ENCODE peak calls at places on chromosomes 7 and 10, in four cellular contexts. One of them, this sample, is unnamed.

GRCh38 chr10:119821172-119821571 is 51.5 kb downstream of the MCMBP start:
- DNase-seq in foreskin fibroblast: no peak
- DNase-seq in thoracic aorta: no peak
- DNase-seq in CD8-positive, alpha-beta T cell: no peak
- DNase-seq in this sample: no peak

GRCh38 chr7:108528183-108528712 is 2.3 kb upstream of the PNPLA8 start:
- DNase-seq in foreskin fibroblast: no peak
- DNase-seq in CD8-positive, alpha-beta T cell: no peak
- DNase-seq in thoracic aorta: no peak
- DNase-seq in this sample: peak

GRCh38 chr10:130234171-130234965 is 98.2 kb downstream of the GLRX3 start:
- DNase-seq in foreskin fibroblast: no peak
- DNase-seq in CD8-positive, alpha-beta T cell: peak
- DNase-seq in thoracic aorta: no peak
- DNase-seq in this sample: no peak

GRCh38 chr7:47482013-47482761 is 99.7 kb downstream of the TNS3 start:
- DNase-seq in foreskin fibroblast: peak
- DNase-seq in CD8-positive, alpha-beta T cell: no peak
- DNase-seq in thoracic aorta: peak
- DNase-seq in this sample: peak

GRCh38 chr10:80187465-80188409 is 17.6 kb downstream of the ANXA11 start:
- DNase-seq in foreskin fibroblast: no peak
- DNase-seq in thoracic aorta: no peak
- DNase-seq in CD8-positive, alpha-beta T cell: peak
- DNase-seq in this sample: no peak

GRCh38 chr7:11192506-11192905 is 218.8 kb downstream of the PHF14 start:
- DNase-seq in thoracic aorta: no peak
- DNase-seq in foreskin fibroblast: peak
- DNase-seq in CD8-positive, alpha-beta T cell: no peak
- DNase-seq in this sample: no peak

GRCh38 chr7:16916733-16917132 is 35.0 kb upstream of the AGR3 start:
- DNase-seq in thoracic aorta: no peak
- DNase-seq in foreskin fibroblast: no peak
- DNase-seq in CD8-positive, alpha-beta T cell: no peak
- DNase-seq in this sample: no peak

GRCh38 chr7:8305625-8306388 is 43.8 kb upstream of the ICA1 start:
- DNase-seq in foreskin fibroblast: no peak
- DNase-seq in CD8-positive, alpha-beta T cell: no peak
- DNase-seq in thoracic aorta: no peak
- DNase-seq in this sample: no peak

GRCh38 chr10:75655791-75656451 is 224.5 kb downstream of the LRMDA start:
- DNase-seq in CD8-positive, alpha-beta T cell: no peak
- DNase-seq in thoracic aorta: no peak
- DNase-seq in foreskin fibroblast: no peak
- DNase-seq in this sample: no peak

GRCh38 chr10:102814873-102815661 is 22.1 kb downstream of the CYP17A1 start:
- DNase-seq in thoracic aorta: peak
- DNase-seq in CD8-positive, alpha-beta T cell: no peak
- DNase-seq in foreskin fibroblast: no peak
- DNase-seq in this sample: peak

GRCh38 chr7:157520249-157520648 is 183.4 kb downstream of the DNAJB6 start:
- DNase-seq in CD8-positive, alpha-beta T cell: no peak
- DNase-seq in foreskin fibroblast: no peak
- DNase-seq in thoracic aorta: no peak
- DNase-seq in this sample: no peak

GRCh38 chr7:155509725-155510551 is 36.4 kb downstream of the CNPY1 start:
- DNase-seq in thoracic aorta: no peak
- DNase-seq in foreskin fibroblast: no peak
- DNase-seq in CD8-positive, alpha-beta T cell: no peak
- DNase-seq in this sample: no peak
- TF ChIP-seq CTCF in thoracic aorta: no peak
- TF ChIP-seq CTCF in foreskin fibroblast: no peak
- TF ChIP-seq CTCF in CD8-positive, alpha-beta T cell: no peak
- TF ChIP-seq CTCF in this sample: no peak

DNA sequence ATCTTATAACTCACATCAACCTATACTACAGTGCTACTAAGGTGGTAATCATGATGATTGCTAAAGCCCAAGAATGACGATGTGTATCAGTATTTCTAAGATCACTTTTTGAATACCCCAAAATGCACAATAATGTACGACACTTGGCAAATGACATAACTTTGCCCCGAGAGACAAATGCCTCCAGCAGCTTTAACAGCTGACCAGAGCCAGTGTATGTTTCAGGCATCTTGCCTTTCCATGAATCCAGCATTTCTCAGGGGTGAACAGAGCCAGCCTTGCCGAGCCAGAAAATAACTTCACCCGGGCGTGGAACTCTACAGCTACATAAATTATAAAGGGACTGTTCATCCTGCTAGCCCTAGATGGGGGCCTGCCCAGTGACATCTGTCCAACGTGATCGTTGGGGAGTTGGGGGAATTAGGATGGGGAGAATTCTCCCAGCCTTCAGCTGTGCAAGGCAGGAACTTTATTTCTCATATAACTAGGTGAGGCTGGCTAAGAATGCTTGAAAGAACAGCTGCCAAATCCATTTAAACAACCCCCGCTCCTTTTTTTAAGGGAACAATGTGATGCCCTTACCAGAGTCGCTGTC is 1.7 kb downstream of the IGFBP3 start:
- DNase-seq in foreskin fibroblast: no peak
- DNase-seq in CD8-positive, alpha-beta T cell: no peak
- DNase-seq in thoracic aorta: no peak
- DNase-seq in this sample: no peak
- H3K4me3 ChIP-seq in foreskin fibroblast: peak
- H3K4me3 ChIP-seq in CD8-positive, alpha-beta T cell: peak
- H3K4me3 ChIP-seq in thoracic aorta: peak
- H3K4me3 ChIP-seq in this sample: peak

DNA sequence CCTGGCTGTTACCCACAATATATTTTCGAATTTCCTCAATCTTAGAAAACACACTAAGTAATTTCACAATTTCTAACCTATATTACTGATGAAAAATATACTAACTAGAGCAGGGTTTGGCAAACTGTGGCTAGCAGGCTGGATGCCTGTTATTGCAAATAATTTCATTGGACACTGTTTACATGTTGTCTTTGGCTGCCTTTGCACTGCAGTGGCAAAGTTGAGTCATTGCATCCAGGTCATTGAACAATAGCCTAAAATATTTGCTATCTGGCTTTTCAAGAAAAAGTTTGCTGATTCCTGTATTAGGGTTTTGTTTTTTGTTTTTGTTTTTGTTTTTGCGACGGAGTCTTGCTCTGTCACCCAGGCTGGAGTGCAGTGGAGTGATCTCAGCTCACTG is 47.2 kb downstream of the KIF11 start:
- DNase-seq in thoracic aorta: no peak
- DNase-seq in foreskin fibroblast: peak
- DNase-seq in CD8-positive, alpha-beta T cell: no peak
- DNase-seq in this sample: peak
- TF ChIP-seq CTCF in thoracic aorta: no peak
- TF ChIP-seq CTCF in foreskin fibroblast: no peak
- TF ChIP-seq CTCF in CD8-positive, alpha-beta T cell: no peak
- TF ChIP-seq CTCF in this sample: no peak

GRCh38 chr10:3764626-3765375 is 20.2 kb downstream of the KLF6 start:
- DNase-seq in CD8-positive, alpha-beta T cell: peak
- DNase-seq in thoracic aorta: no peak
- DNase-seq in foreskin fibroblast: no peak
- DNase-seq in this sample: peak

GRCh38 chr10:3763035-3763456 is 22.0 kb downstream of the KLF6 start:
- DNase-seq in thoracic aorta: no peak
- DNase-seq in foreskin fibroblast: no peak
- DNase-seq in CD8-positive, alpha-beta T cell: no peak
- DNase-seq in this sample: peak

GRCh38 chr10:3766046-3766761 is 18.8 kb downstream of the KLF6 start:
- DNase-seq in foreskin fibroblast: no peak
- DNase-seq in thoracic aorta: no peak
- DNase-seq in CD8-positive, alpha-beta T cell: no peak
- DNase-seq in this sample: peak

GRCh38 chr10:3763852-3764625 is 21.0 kb downstream of the KLF6 start:
- DNase-seq in thoracic aorta: no peak
- DNase-seq in foreskin fibroblast: no peak
- DNase-seq in CD8-positive, alpha-beta T cell: no peak
- DNase-seq in this sample: peak

DNA sequence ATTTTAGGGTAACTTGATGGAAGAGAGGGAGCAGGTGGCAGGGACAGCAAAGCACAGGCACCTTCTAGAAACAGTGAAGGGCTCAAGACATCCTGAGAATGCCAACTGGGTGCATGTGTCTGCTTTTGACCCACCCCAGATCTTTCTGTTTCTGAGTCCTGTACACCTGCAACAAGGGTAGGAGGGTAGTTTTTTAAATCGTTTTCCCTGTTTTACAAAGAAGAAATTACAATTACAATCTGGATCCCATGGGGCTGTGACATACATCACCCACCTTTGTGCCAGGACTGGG is 19.7 kb downstream of the KLF6 start:
- DNase-seq in thoracic aorta: no peak
- DNase-seq in foreskin fibroblast: no peak
- DNase-seq in CD8-positive, alpha-beta T cell: no peak
- DNase-seq in this sample: no peak
- H3K4me3 ChIP-seq in thoracic aorta: no peak
- H3K4me3 ChIP-seq in foreskin fibroblast: no peak
- H3K4me3 ChIP-seq in CD8-positive, alpha-beta T cell: no peak
- H3K4me3 ChIP-seq in this sample: no peak

DNA sequence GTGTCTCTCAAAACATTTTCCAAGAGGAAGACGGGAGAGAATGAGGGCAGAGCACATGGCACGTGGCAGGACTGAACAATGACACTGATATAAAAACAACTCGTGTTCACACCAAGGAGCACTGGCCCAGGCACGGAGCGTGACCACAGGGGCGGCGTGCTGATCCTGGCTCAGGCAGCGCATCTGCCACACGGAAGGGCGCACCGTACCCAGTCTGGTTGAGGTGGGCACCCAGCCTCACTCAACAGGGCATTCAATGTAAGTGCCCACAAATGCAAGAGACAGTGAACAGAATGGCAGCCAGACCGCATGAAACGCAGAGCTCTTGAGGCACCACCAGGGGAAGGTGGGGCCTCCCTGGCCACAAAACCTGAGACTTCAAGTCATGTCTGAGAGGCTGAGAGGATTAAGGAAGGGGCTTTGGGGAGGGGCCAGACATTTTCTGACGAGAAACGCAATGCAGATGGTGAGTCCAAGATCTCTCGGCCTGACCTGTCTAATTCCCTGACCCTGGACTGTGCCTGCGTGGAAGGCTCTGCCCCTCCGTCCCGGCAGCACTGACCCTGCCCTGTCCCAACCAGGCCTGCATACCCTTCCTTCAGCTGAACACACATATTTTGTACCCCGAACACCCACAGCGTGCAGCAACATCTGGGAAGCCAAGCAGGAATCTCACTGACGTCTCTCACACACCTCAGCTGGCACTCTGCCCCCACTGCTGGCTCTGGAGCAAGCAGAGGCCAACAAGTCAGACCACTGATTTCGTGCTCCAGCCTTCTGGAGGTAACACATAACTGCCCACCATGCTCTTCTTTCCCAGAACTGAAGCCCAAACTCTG is 35.5 kb downstream of the VOPP1 start:
- DNase-seq in thoracic aorta: no peak
- DNase-seq in CD8-positive, alpha-beta T cell: no peak
- DNase-seq in foreskin fibroblast: no peak
- DNase-seq in this sample: no peak
- TF ChIP-seq CTCF in thoracic aorta: no peak
- TF ChIP-seq CTCF in CD8-positive, alpha-beta T cell: no peak
- TF ChIP-seq CTCF in foreskin fibroblast: no peak
- TF ChIP-seq CTCF in this sample: no peak

GRCh38 chr10:11023009-11023408 is 5.3 kb downstream of the CELF2 start:
- DNase-seq in thoracic aorta: no peak
- DNase-seq in foreskin fibroblast: no peak
- DNase-seq in CD8-positive, alpha-beta T cell: no peak
- DNase-seq in this sample: no peak

GRCh38 chr10:11017575-11018425 is at the start of gene CELF2:
- DNase-seq in CD8-positive, alpha-beta T cell: peak
- DNase-seq in thoracic aorta: no peak
- DNase-seq in foreskin fibroblast: peak
- DNase-seq in this sample: peak

GRCh38 chr10:11018426-11018818 is 750 bp downstream of the CELF2 start:
- DNase-seq in CD8-positive, alpha-beta T cell: no peak
- DNase-seq in thoracic aorta: no peak
- DNase-seq in foreskin fibroblast: no peak
- DNase-seq in this sample: no peak

GRCh38 chr10:11018830-11019692 is 1.4 kb downstream of the CELF2 start:
- DNase-seq in CD8-positive, alpha-beta T cell: no peak
- DNase-seq in foreskin fibroblast: no peak
- DNase-seq in thoracic aorta: no peak
- DNase-seq in this sample: no peak

GRCh38 chr10:11020026-11020820 is 2.6 kb downstream of the CELF2 start:
- DNase-seq in foreskin fibroblast: no peak
- DNase-seq in CD8-positive, alpha-beta T cell: no peak
- DNase-seq in thoracic aorta: no peak
- DNase-seq in this sample: no peak
- H3K4me3 ChIP-seq in foreskin fibroblast: no peak
- H3K4me3 ChIP-seq in CD8-positive, alpha-beta T cell: no peak
- H3K4me3 ChIP-seq in thoracic aorta: no peak
- H3K4me3 ChIP-seq in this sample: no peak

GRCh38 chr7:117403737-117404136 is 23.6 kb downstream of the ASZ1 start:
- DNase-seq in CD8-positive, alpha-beta T cell: no peak
- DNase-seq in thoracic aorta: no peak
- DNase-seq in foreskin fibroblast: no peak
- DNase-seq in this sample: no peak

GRCh38 chr7:117399820-117400422 is 27.4 kb downstream of the ASZ1 start:
- DNase-seq in CD8-positive, alpha-beta T cell: no peak
- DNase-seq in thoracic aorta: no peak
- DNase-seq in foreskin fibroblast: no peak
- DNase-seq in this sample: peak

GRCh38 chr7:117401293-117402002 is 25.8 kb downstream of the ASZ1 start:
- DNase-seq in foreskin fibroblast: no peak
- DNase-seq in CD8-positive, alpha-beta T cell: no peak
- DNase-seq in thoracic aorta: no peak
- DNase-seq in this sample: peak

GRCh38 chr7:117402109-117402508 is 25.2 kb downstream of the ASZ1 start:
- DNase-seq in CD8-positive, alpha-beta T cell: no peak
- DNase-seq in foreskin fibroblast: no peak
- DNase-seq in thoracic aorta: no peak
- DNase-seq in this sample: peak

DNA sequence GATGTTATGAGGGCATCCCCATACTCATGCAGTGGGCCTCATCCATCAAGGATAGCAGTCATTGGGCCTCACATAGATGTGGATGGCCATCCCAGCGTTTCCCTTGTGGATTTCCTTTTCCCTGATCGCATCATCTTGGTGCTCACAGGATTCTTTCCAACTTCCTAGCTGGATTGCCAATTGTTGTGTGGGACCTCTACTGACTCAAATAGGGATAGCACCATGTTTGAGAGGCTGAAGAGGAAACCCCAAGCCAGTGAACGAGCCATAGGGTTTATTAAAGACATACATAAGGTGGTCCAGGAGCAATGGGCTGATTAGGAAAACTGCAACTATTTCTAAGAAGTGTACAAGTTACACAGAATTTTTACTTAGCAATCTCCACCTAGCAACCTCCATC is 21.8 kb downstream of the ASZ1 start:
- DNase-seq in foreskin fibroblast: no peak
- DNase-seq in thoracic aorta: no peak
- DNase-seq in CD8-positive, alpha-beta T cell: no peak
- DNase-seq in this sample: no peak
- TF ChIP-seq CTCF in foreskin fibroblast: no peak
- TF ChIP-seq CTCF in thoracic aorta: no peak
- TF ChIP-seq CTCF in CD8-positive, alpha-beta T cell: no peak
- TF ChIP-seq CTCF in this sample: peak

GRCh38 chr7:116530107-116530820 is 5.4 kb downstream of the CAV1 start:
- DNase-seq in CD8-positive, alpha-beta T cell: no peak
- DNase-seq in thoracic aorta: no peak
- DNase-seq in foreskin fibroblast: no peak
- DNase-seq in this sample: no peak
- H3K4me3 ChIP-seq in CD8-positive, alpha-beta T cell: no peak
- H3K4me3 ChIP-seq in thoracic aorta: peak
- H3K4me3 ChIP-seq in foreskin fibroblast: peak
- H3K4me3 ChIP-seq in this sample: peak

GRCh38 chr10:91909178-91909677 is at the start of gene FGFBP3:
- DNase-seq in thoracic aorta: no peak
- DNase-seq in CD8-positive, alpha-beta T cell: no peak
- DNase-seq in foreskin fibroblast: no peak
- DNase-seq in this sample: peak
- TF ChIP-seq CTCF in thoracic aorta: no peak
- TF ChIP-seq CTCF in CD8-positive, alpha-beta T cell: no peak
- TF ChIP-seq CTCF in foreskin fibroblast: no peak
- TF ChIP-seq CTCF in this sample: no peak